ENCODE peak calls at places on chromosomes 2 and 18, in ten cellular contexts. One of them, this sample, is unnamed.

GRCh38 chr18:45386256-45386655 is 229.0 kb upstream of the SLC14A2 start:
- DNase-seq in transverse colon: peak
- DNase-seq in sigmoid colon: no peak
- DNase-seq in erythroblast: peak
- DNase-seq in adrenal gland: no peak
- DNase-seq in tibial nerve: no peak
- DNase-seq in endothelial cell of umbilical vein: peak
- DNase-seq in IMR-90: peak
- DNase-seq in A549: peak
- DNase-seq in right lobe of liver: no peak
- DNase-seq in this sample: no peak

GRCh38 chr2:45256867-45257641 is 247.8 kb upstream of the SIX2 start:
- DNase-seq in endothelial cell of umbilical vein: no peak
- DNase-seq in erythroblast: no peak
- DNase-seq in right lobe of liver: peak
- DNase-seq in A549: no peak
- DNase-seq in transverse colon: no peak
- DNase-seq in adrenal gland: no peak
- DNase-seq in IMR-90: peak
- DNase-seq in tibial nerve: no peak
- DNase-seq in sigmoid colon: no peak
- DNase-seq in this sample: no peak

GRCh38 chr18:50105027-50105426 is 89.9 kb downstream of the MYO5B start:
- DNase-seq in adrenal gland: no peak
- DNase-seq in right lobe of liver: no peak
- DNase-seq in tibial nerve: no peak
- DNase-seq in IMR-90: no peak
- DNase-seq in erythroblast: no peak
- DNase-seq in endothelial cell of umbilical vein: no peak
- DNase-seq in transverse colon: no peak
- DNase-seq in sigmoid colon: no peak
- DNase-seq in A549: no peak
- DNase-seq in this sample: no peak

GRCh38 chr2:223460774-223461211 is 141.4 kb downstream of the SCG2 start:
- DNase-seq in tibial nerve: no peak
- DNase-seq in IMR-90: peak
- DNase-seq in adrenal gland: no peak
- DNase-seq in endothelial cell of umbilical vein: peak
- DNase-seq in sigmoid colon: no peak
- DNase-seq in transverse colon: no peak
- DNase-seq in right lobe of liver: no peak
- DNase-seq in erythroblast: no peak
- DNase-seq in A549: peak
- DNase-seq in this sample: peak

GRCh38 chr2:29966256-29966655 is 44.9 kb upstream of the ALK start:
- DNase-seq in tibial nerve: no peak
- DNase-seq in IMR-90: no peak
- DNase-seq in adrenal gland: no peak
- DNase-seq in A549: no peak
- DNase-seq in sigmoid colon: no peak
- DNase-seq in right lobe of liver: no peak
- DNase-seq in endothelial cell of umbilical vein: no peak
- DNase-seq in transverse colon: no peak
- DNase-seq in erythroblast: no peak
- DNase-seq in this sample: no peak

GRCh38 chr2:116952254-116952653 is 862.2 kb upstream of the DDX18 start:
- DNase-seq in adrenal gland: no peak
- DNase-seq in IMR-90: no peak
- DNase-seq in sigmoid colon: no peak
- DNase-seq in A549: no peak
- DNase-seq in endothelial cell of umbilical vein: no peak
- DNase-seq in transverse colon: peak
- DNase-seq in erythroblast: no peak
- DNase-seq in right lobe of liver: no peak
- DNase-seq in tibial nerve: no peak
- DNase-seq in this sample: no peak

GRCh38 chr2:196201229-196201998 is 30.0 kb upstream of the STK17B start:
- DNase-seq in sigmoid colon: no peak
- DNase-seq in endothelial cell of umbilical vein: peak
- DNase-seq in A549: no peak
- DNase-seq in transverse colon: no peak
- DNase-seq in right lobe of liver: no peak
- DNase-seq in IMR-90: no peak
- DNase-seq in tibial nerve: no peak
- DNase-seq in erythroblast: no peak
- DNase-seq in adrenal gland: no peak
- DNase-seq in this sample: no peak

GRCh38 chr2:64330691-64331429 is 123.1 kb upstream of the LGALSL start:
- DNase-seq in erythroblast: peak
- DNase-seq in endothelial cell of umbilical vein: peak
- DNase-seq in adrenal gland: peak
- DNase-seq in IMR-90: peak
- DNase-seq in tibial nerve: peak
- DNase-seq in sigmoid colon: peak
- DNase-seq in A549: peak
- DNase-seq in right lobe of liver: peak
- DNase-seq in transverse colon: peak
- DNase-seq in this sample: peak

GRCh38 chr2:134657650-134658250 is 61.0 kb downstream of the TMEM163 start:
- DNase-seq in endothelial cell of umbilical vein: peak
- DNase-seq in adrenal gland: no peak
- DNase-seq in tibial nerve: no peak
- DNase-seq in A549: peak
- DNase-seq in sigmoid colon: no peak
- DNase-seq in transverse colon: no peak
- DNase-seq in IMR-90: no peak
- DNase-seq in erythroblast: no peak
- DNase-seq in right lobe of liver: no peak
- DNase-seq in this sample: no peak

GRCh38 chr18:74654637-74655036 is 57.0 kb downstream of the ZNF407 start:
- DNase-seq in endothelial cell of umbilical vein: peak
- DNase-seq in sigmoid colon: no peak
- DNase-seq in IMR-90: peak
- DNase-seq in A549: peak
- DNase-seq in erythroblast: no peak
- DNase-seq in tibial nerve: no peak
- DNase-seq in transverse colon: no peak
- DNase-seq in adrenal gland: no peak
- DNase-seq in right lobe of liver: no peak
- DNase-seq in this sample: no peak

GRCh38 chr18:76430636-76431035 is 64.4 kb downstream of the ZNF516 start:
- DNase-seq in A549: no peak
- DNase-seq in right lobe of liver: no peak
- DNase-seq in tibial nerve: no peak
- DNase-seq in IMR-90: peak
- DNase-seq in endothelial cell of umbilical vein: no peak
- DNase-seq in adrenal gland: no peak
- DNase-seq in sigmoid colon: no peak
- DNase-seq in erythroblast: no peak
- DNase-seq in transverse colon: no peak
- DNase-seq in this sample: no peak

GRCh38 chr2:15893689-15894325 is 46.5 kb upstream of the MYCN start:
- DNase-seq in IMR-90: no peak
- DNase-seq in sigmoid colon: no peak
- DNase-seq in adrenal gland: no peak
- DNase-seq in right lobe of liver: no peak
- DNase-seq in transverse colon: no peak
- DNase-seq in endothelial cell of umbilical vein: no peak
- DNase-seq in A549: no peak
- DNase-seq in tibial nerve: no peak
- DNase-seq in erythroblast: no peak
- DNase-seq in this sample: no peak

GRCh38 chr2:205722538-205722878 is 40.2 kb downstream of the NRP2 start:
- DNase-seq in transverse colon: no peak
- DNase-seq in erythroblast: no peak
- DNase-seq in sigmoid colon: no peak
- DNase-seq in tibial nerve: no peak
- DNase-seq in right lobe of liver: no peak
- DNase-seq in adrenal gland: no peak
- DNase-seq in IMR-90: no peak
- DNase-seq in A549: no peak
- DNase-seq in endothelial cell of umbilical vein: no peak
- DNase-seq in this sample: no peak

GRCh38 chr2:70687461-70687795 is 80.6 kb downstream of the ADD2 start:
- DNase-seq in adrenal gland: no peak
- DNase-seq in sigmoid colon: peak
- DNase-seq in IMR-90: no peak
- DNase-seq in erythroblast: no peak
- DNase-seq in transverse colon: no peak
- DNase-seq in A549: no peak
- DNase-seq in endothelial cell of umbilical vein: no peak
- DNase-seq in right lobe of liver: peak
- DNase-seq in tibial nerve: no peak
- DNase-seq in this sample: no peak

GRCh38 chr2:234203135-234203984 is 152.9 kb downstream of the SPP2 start:
- DNase-seq in erythroblast: no peak
- DNase-seq in sigmoid colon: no peak
- DNase-seq in endothelial cell of umbilical vein: peak
- DNase-seq in tibial nerve: no peak
- DNase-seq in IMR-90: peak
- DNase-seq in transverse colon: no peak
- DNase-seq in right lobe of liver: no peak
- DNase-seq in A549: peak
- DNase-seq in adrenal gland: peak
- DNase-seq in this sample: peak

GRCh38 chr2:121649652-121650553 is 641 bp upstream of the CLASP1 start:
- DNase-seq in tibial nerve: peak
- DNase-seq in IMR-90: peak
- DNase-seq in endothelial cell of umbilical vein: peak
- DNase-seq in erythroblast: peak
- DNase-seq in adrenal gland: peak
- DNase-seq in A549: peak
- DNase-seq in sigmoid colon: peak
- DNase-seq in right lobe of liver: peak
- DNase-seq in transverse colon: peak
- DNase-seq in this sample: peak

GRCh38 chr18:3217930-3218647 is 1.7 kb downstream of the MYOM1 start:
- DNase-seq in adrenal gland: no peak
- DNase-seq in right lobe of liver: no peak
- DNase-seq in IMR-90: no peak
- DNase-seq in endothelial cell of umbilical vein: no peak
- DNase-seq in A549: peak
- DNase-seq in sigmoid colon: no peak
- DNase-seq in erythroblast: no peak
- DNase-seq in transverse colon: peak
- DNase-seq in tibial nerve: no peak
- DNase-seq in this sample: no peak

GRCh38 chr18:10022365-10022764 is 108.5 kb downstream of the VAPA start:
- DNase-seq in adrenal gland: no peak
- DNase-seq in transverse colon: no peak
- DNase-seq in erythroblast: no peak
- DNase-seq in tibial nerve: no peak
- DNase-seq in sigmoid colon: no peak
- DNase-seq in A549: no peak
- DNase-seq in endothelial cell of umbilical vein: no peak
- DNase-seq in IMR-90: no peak
- DNase-seq in right lobe of liver: peak
- DNase-seq in this sample: no peak

DNA sequence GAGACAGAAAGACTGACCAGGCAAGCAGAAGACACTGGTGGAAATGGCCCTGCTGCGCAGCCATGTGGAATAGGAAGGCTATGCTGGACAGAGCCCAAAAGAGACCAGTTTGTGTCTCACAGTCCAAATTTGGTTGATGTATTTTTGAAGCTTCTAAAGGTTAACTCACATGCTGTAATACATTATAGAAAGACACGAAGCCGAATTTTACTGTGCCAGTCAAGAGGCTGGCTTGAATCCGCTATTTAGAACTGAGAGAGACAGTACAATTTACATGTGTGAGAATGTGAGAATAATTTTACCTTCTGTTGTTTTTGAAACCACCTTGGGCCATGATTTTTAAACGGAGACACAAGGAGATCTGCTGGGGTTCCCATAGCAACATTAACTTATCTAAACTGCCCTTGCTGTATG is 113.6 kb downstream of the METTL8 start:
- DNase-seq in A549: no peak
- DNase-seq in right lobe of liver: no peak
- DNase-seq in IMR-90: no peak
- DNase-seq in sigmoid colon: no peak
- DNase-seq in tibial nerve: no peak
- DNase-seq in transverse colon: no peak
- DNase-seq in endothelial cell of umbilical vein: no peak
- DNase-seq in adrenal gland: no peak
- DNase-seq in erythroblast: no peak
- DNase-seq in this sample: no peak
- TF ChIP-seq POLR2A in A549: no peak
- TF ChIP-seq POLR2A in right lobe of liver: no peak
- TF ChIP-seq POLR2A in IMR-90: no peak
- TF ChIP-seq POLR2A in sigmoid colon: no peak
- TF ChIP-seq POLR2A in tibial nerve: no peak
- TF ChIP-seq POLR2A in transverse colon: no peak
- TF ChIP-seq POLR2A in endothelial cell of umbilical vein: no peak
- TF ChIP-seq POLR2A in adrenal gland: no peak
- TF ChIP-seq POLR2A in erythroblast: no peak
- TF ChIP-seq POLR2A in this sample: no peak

DNA sequence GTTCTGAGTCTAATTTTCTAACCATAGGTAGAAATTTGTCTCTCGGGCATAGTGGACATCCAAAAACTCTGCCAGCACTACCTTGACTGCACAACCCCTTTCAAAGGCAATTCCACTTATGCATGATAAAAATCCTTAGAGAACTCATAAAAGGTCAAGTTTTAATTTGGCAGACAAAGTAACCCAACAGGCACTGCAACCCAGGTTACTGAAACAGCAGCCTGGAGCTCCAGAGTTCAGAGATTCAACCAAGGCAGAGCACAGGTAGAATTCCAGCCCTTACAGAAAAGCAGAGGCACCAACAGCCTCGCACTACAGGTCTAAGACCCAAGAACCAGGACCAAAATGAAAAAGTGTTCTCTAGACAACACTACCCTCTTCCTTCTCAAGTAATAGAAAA is 1.8 kb downstream of the DTNB start:
- DNase-seq in erythroblast: no peak
- DNase-seq in adrenal gland: no peak
- DNase-seq in endothelial cell of umbilical vein: no peak
- DNase-seq in transverse colon: no peak
- DNase-seq in right lobe of liver: no peak
- DNase-seq in A549: no peak
- DNase-seq in IMR-90: no peak
- DNase-seq in tibial nerve: no peak
- DNase-seq in sigmoid colon: no peak
- DNase-seq in this sample: no peak
- TF ChIP-seq POLR2A in erythroblast: no peak
- TF ChIP-seq POLR2A in adrenal gland: no peak
- TF ChIP-seq POLR2A in endothelial cell of umbilical vein: no peak
- TF ChIP-seq POLR2A in transverse colon: no peak
- TF ChIP-seq POLR2A in right lobe of liver: no peak
- TF ChIP-seq POLR2A in A549: no peak
- TF ChIP-seq POLR2A in IMR-90: no peak
- TF ChIP-seq POLR2A in tibial nerve: no peak
- TF ChIP-seq POLR2A in sigmoid colon: no peak
- TF ChIP-seq POLR2A in this sample: no peak

GRCh38 chr2:190407662-190408537 is at the start of gene MFSD6:
- DNase-seq in sigmoid colon: peak
- DNase-seq in IMR-90: no peak
- DNase-seq in adrenal gland: peak
- DNase-seq in erythroblast: peak
- DNase-seq in transverse colon: peak
- DNase-seq in A549: peak
- DNase-seq in tibial nerve: peak
- DNase-seq in endothelial cell of umbilical vein: no peak
- DNase-seq in right lobe of liver: peak
- DNase-seq in this sample: peak
- TF ChIP-seq POLR2A in sigmoid colon: no peak
- TF ChIP-seq POLR2A in IMR-90: no peak
- TF ChIP-seq POLR2A in adrenal gland: peak
- TF ChIP-seq POLR2A in erythroblast: no peak
- TF ChIP-seq POLR2A in transverse colon: peak
- TF ChIP-seq POLR2A in A549: peak
- TF ChIP-seq POLR2A in tibial nerve: peak
- TF ChIP-seq POLR2A in endothelial cell of umbilical vein: no peak
- TF ChIP-seq POLR2A in right lobe of liver: no peak
- TF ChIP-seq POLR2A in this sample: no peak

GRCh38 chr2:25387479-25388449 is 46.0 kb upstream of the DNMT3A start:
- DNase-seq in adrenal gland: no peak
- DNase-seq in transverse colon: no peak
- DNase-seq in IMR-90: no peak
- DNase-seq in right lobe of liver: no peak
- DNase-seq in A549: no peak
- DNase-seq in endothelial cell of umbilical vein: no peak
- DNase-seq in tibial nerve: no peak
- DNase-seq in sigmoid colon: no peak
- DNase-seq in erythroblast: no peak
- DNase-seq in this sample: no peak
- TF ChIP-seq POLR2A in adrenal gland: no peak
- TF ChIP-seq POLR2A in transverse colon: no peak
- TF ChIP-seq POLR2A in IMR-90: no peak
- TF ChIP-seq POLR2A in right lobe of liver: no peak
- TF ChIP-seq POLR2A in A549: no peak
- TF ChIP-seq POLR2A in endothelial cell of umbilical vein: no peak
- TF ChIP-seq POLR2A in tibial nerve: no peak
- TF ChIP-seq POLR2A in sigmoid colon: no peak
- TF ChIP-seq POLR2A in erythroblast: no peak
- TF ChIP-seq POLR2A in this sample: no peak

This sample was measured in H54.